ENCODE peak calls at places on chromosomes 6 and 20, in seven cellular contexts. T, R, D, U, B, K and I are unnamed samples.
A peak's percentile ranks its signal among the peaks of the same experiment; 100 is the strongest.

GRCh38 chr6:137683886-137684285 is 183.2 kb upstream of the TNFAIP3 start:
- DNase-seq in K (no peak), B (no peak), U (no peak), D (no peak), R (no peak), T (no peak), I (no peak)

GRCh38 chr6:25263602-25264001 is 15.6 kb upstream of the CARMIL1 start:
- DNase-seq in T (no peak), R (no peak), U (no peak), D (no peak), K (no peak), B (no peak), I (no peak)

GRCh38 chr20:63066506-63067265 is 59.9 kb upstream of the BHLHE23 start:
- DNase-seq in T (no peak), R (no peak), D (no peak), B (peak; percentile 36), K (peak; percentile 9), U (no peak), I (no peak)

GRCh38 chr6:108791700-108792099 is 56.5 kb upstream of the ARMC2 start:
- DNase-seq in K (no peak), T (no peak), B (no peak), D (no peak), R (no peak), U (no peak), I (no peak)

GRCh38 chr6:46329568-46329967 is 158.8 kb upstream of the ENPP5 start:
- DNase-seq in D (no peak), B (no peak), U (no peak), K (no peak), R (no peak), T (no peak), I (no peak)

GRCh38 chr6:153872946-153873345 is 166.1 kb upstream of the OPRM1 start:
- DNase-seq in R (no peak), U (no peak), T (no peak), K (no peak), B (no peak), D (no peak), I (no peak)

GRCh38 chr6:136921936-136922679 is at the start of gene SLC35D3:
- DNase-seq in T (peak; percentile 22), K (no peak), R (peak; percentile 6), D (no peak), B (peak; percentile 56), U (peak; percentile 23), I (no peak)

GRCh38 chr6:53112404-53112803 is 36.2 kb downstream of the GCM1 start:
- DNase-seq in R (no peak), K (no peak), U (no peak), T (no peak), B (peak; percentile 46), D (no peak), I (peak; percentile 73)

GRCh38 chr6:12509060-12509459 is 207.5 kb upstream of the PHACTR1 start:
- DNase-seq in R (no peak), K (no peak), D (no peak), U (no peak), T (no peak), B (no peak), I (no peak)

GRCh38 chr6:90008189-90008907 is 114.1 kb downstream of the GJA10 start:
- DNase-seq in K (no peak), B (no peak), R (no peak), T (no peak), D (no peak), U (no peak), I (no peak)

GRCh38 chr20:63056236-63057132 is 49.7 kb upstream of the BHLHE23 start:
- DNase-seq in B (peak; percentile 50), T (peak; percentile 10), U (peak; percentile 34), R (peak; percentile 24), D (peak; percentile 37), K (peak; percentile 16), I (no peak)

GRCh38 chr20:20237093-20237959 is 130.6 kb upstream of the INSM1 start:
- DNase-seq in R (peak; percentile 4), U (no peak), T (peak; percentile 36), B (no peak), D (no peak), K (no peak), I (no peak)

GRCh38 chr6:118677193-118677592 is 25.8 kb upstream of the CEP85L start:
- DNase-seq in T (no peak), B (no peak), R (no peak), U (no peak), K (no peak), D (no peak), I (no peak)

GRCh38 chr6:125104425-125104824 is 49.1 kb upstream of the TPD52L1 start:
- DNase-seq in R (no peak), U (no peak), B (no peak), T (no peak), D (no peak), K (no peak), I (no peak)

GRCh38 chr6:151485616-151486015 is 8.2 kb upstream of the CCDC170 start:
- DNase-seq in D (no peak), B (no peak), T (no peak), K (no peak), U (no peak), R (no peak), I (no peak)

GRCh38 chr6:106257195-106257594 is 68.4 kb downstream of the ATG5 start:
- DNase-seq in D (no peak), R (no peak), U (no peak), K (no peak), T (no peak), B (no peak), I (no peak)

GRCh38 chr6:158642805-158643489 is 1.6 kb downstream of the DYNLT1 start:
- DNase-seq in U (no peak), B (no peak), K (no peak), D (no peak), T (no peak), R (peak; percentile 37), I (no peak)

GRCh38 chr6:7561153-7561964 is 19.9 kb downstream of the DSP start:
- DNase-seq in D (no peak), T (no peak), U (peak; percentile 58), K (no peak), R (no peak), B (no peak), I (no peak)

GRCh38 chr20:2084703-2085102 is 16.9 kb upstream of the STK35 start:
- DNase-seq in D (no peak), K (no peak), B (peak; percentile 59), T (peak; percentile 92), R (no peak), U (no peak), I (no peak)

GRCh38 chr6:16953905-16954304 is 147.9 kb upstream of the STMND1 start:
- DNase-seq in B (no peak), T (no peak), R (no peak), D (no peak), K (no peak), U (no peak), I (no peak)

DNA sequence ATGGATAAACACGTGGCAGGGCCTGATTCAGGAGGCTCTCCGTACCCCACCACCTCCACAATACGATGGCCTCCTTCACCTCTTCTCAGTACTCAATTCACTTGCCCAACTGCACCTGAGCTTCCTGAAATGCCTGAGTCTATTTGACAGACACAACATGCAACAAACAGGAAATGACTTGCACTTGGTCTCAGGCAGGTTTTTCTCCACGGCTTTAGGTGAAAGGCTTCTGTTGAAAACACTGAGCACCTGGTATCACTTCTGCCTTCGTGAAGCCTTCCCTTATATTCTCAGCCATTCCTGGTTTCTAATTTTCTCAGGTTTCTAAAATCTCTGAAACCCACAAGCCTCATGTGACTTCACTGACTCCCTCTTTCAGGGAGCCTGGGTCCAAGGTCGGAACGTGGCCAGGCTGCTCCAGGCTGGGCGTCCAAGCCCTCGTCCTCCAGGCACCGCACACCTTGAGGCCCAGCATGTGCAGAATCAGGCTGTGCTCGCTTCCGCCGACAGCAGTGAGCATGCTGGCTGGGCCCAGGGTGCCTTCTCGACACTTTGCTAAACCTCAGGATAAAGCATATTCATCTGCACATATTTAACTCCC is 34.7 kb downstream of the TAF4 start:
- DNase-seq in T (peak; percentile 41), B (no peak), U (no peak), K (no peak), R (no peak), D (no peak), I (peak; percentile 18)
- H3K27ac ChIP-seq in T (peak overlapping the region; percentile 28), B (no peak overlapping the region), U (no peak overlapping the region), K (no peak overlapping the region), R (no peak overlapping the region), D (no peak overlapping the region), I (peak overlapping the region; percentile 25)

DNA sequence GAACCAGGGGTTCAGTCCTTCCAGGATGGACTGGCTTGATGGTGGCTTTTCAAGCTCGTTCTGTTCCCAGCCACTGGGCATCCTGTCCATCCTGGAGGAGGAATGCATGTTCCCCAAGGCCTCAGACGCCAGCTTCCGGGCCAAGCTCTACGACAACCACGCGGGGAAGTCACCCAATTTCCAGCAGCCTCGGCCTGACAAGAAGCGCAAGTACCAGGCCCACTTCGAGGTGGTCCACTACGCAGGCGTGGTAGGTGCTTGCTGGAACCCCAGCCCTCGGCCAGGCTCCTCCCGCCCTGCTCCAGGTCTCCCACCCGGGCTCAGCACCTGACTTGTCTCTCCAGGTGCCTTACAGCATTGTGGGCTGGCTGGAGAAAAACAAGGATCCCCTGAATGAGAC is 34.0 kb downstream of the MYH7B start:
- DNase-seq in T (no peak), K (no peak), D (no peak), U (no peak), B (no peak), R (no peak), I (no peak)
- H3K27ac ChIP-seq in T (no peak overlapping the region), K (peak overlapping the region; percentile 93), D (no peak overlapping the region), U (peak overlapping the region; percentile 95), B (no peak overlapping the region), R (no peak overlapping the region), I (no peak overlapping the region)

GRCh38 chr6:135880066-135880972 is 28.8 kb downstream of the PDE7B start:
- DNase-seq in T (no peak), U (no peak), D (no peak), K (no peak), R (peak; percentile 60), B (no peak), I (no peak)
- H3K27ac ChIP-seq in T (no peak overlapping the region), U (peak overlapping the region; percentile 64), D (peak overlapping the region; percentile 27), K (peak overlapping the region; percentile 77), R (peak overlapping the region; percentile 82), B (peak overlapping the region; percentile 67), I (no peak overlapping the region)

GRCh38 chr6:81568973-81569372 is 183.5 kb downstream of the TENT5A start:
- DNase-seq in T (no peak), D (no peak), K (no peak), U (no peak), R (no peak), B (no peak), I (no peak)

GRCh38 chr6:81561731-81562130 is 190.8 kb downstream of the TENT5A start:
- DNase-seq in B (no peak), D (no peak), U (no peak), K (no peak), R (no peak), T (no peak), I (no peak)

GRCh38 chr6:81561071-81561564 is 191.4 kb downstream of the TENT5A start:
- DNase-seq in U (no peak), B (no peak), K (no peak), R (no peak), D (no peak), T (no peak), I (no peak)

GRCh38 chr6:81562169-81562568 is 190.3 kb downstream of the TENT5A start:
- DNase-seq in U (no peak), K (no peak), R (no peak), D (no peak), B (no peak), T (no peak), I (no peak)

DNA sequence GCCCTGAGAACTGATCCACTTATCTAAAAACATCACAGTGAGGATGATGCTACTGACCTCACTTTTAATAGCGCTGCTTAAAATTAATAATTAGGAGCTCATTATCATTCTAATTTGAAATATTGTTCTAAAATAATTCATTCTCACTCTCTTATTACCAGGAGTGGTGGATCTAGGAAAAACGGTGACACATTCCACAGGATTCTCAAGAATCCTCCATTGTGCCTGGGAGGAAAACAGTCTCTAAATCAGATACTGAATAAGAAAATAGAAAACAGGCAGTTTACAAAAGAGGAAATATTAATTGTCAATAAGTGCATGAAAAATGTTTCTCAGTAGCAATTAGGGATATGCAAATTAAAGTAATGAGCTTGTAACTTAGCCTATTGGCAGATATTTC is 187.4 kb downstream of the TENT5A start:
- DNase-seq in B (no peak), D (no peak), K (no peak), U (no peak), R (no peak), T (no peak), I (no peak)
- H3K27ac ChIP-seq in B (no peak overlapping the region), D (no peak overlapping the region), K (no peak overlapping the region), U (no peak overlapping the region), R (no peak overlapping the region), T (no peak overlapping the region), I (no peak overlapping the region)